ENCODE peak calls at places on chromosomes 7 and 10, in seven cellular contexts. One of them, this sample, is unnamed.

GRCh38 chr7:131733604-131734003 is 177.2 kb upstream of the PODXL start:
- DNase-seq in NB4: no peak
- DNase-seq in ovary: no peak
- DNase-seq in lower leg skin: no peak
- DNase-seq in GM12891: no peak
- DNase-seq in uterus: no peak
- DNase-seq in stomach: no peak
- DNase-seq in this sample: no peak

GRCh38 chr7:43037531-43037930 is 74.9 kb upstream of the HECW1 start:
- DNase-seq in GM12891: no peak
- DNase-seq in uterus: no peak
- DNase-seq in lower leg skin: no peak
- DNase-seq in NB4: no peak
- DNase-seq in stomach: no peak
- DNase-seq in ovary: no peak
- DNase-seq in this sample: no peak

GRCh38 chr7:8212638-8213037 is 49.3 kb downstream of the ICA1 start:
- DNase-seq in stomach: no peak
- DNase-seq in uterus: no peak
- DNase-seq in NB4: no peak
- DNase-seq in GM12891: no peak
- DNase-seq in lower leg skin: no peak
- DNase-seq in ovary: no peak
- DNase-seq in this sample: no peak

GRCh38 chr10:16481052-16481728 is 40.5 kb downstream of the C1QL3 start:
- DNase-seq in uterus: no peak
- DNase-seq in stomach: no peak
- DNase-seq in GM12891: no peak
- DNase-seq in NB4: no peak
- DNase-seq in ovary: no peak
- DNase-seq in lower leg skin: no peak
- DNase-seq in this sample: no peak

GRCh38 chr7:112994666-112995065 is 92.0 kb downstream of the GPR85 start:
- DNase-seq in stomach: no peak
- DNase-seq in ovary: no peak
- DNase-seq in GM12891: no peak
- DNase-seq in lower leg skin: no peak
- DNase-seq in uterus: no peak
- DNase-seq in NB4: no peak
- DNase-seq in this sample: no peak

GRCh38 chr7:25117226-25118047 is 7.6 kb downstream of the CYCS start:
- DNase-seq in uterus: no peak
- DNase-seq in ovary: no peak
- DNase-seq in NB4: no peak
- DNase-seq in GM12891: no peak
- DNase-seq in lower leg skin: no peak
- DNase-seq in stomach: no peak
- DNase-seq in this sample: no peak

GRCh38 chr7:23275906-23276305 is 23.2 kb upstream of the MALSU1 start:
- DNase-seq in NB4: no peak
- DNase-seq in ovary: no peak
- DNase-seq in stomach: no peak
- DNase-seq in lower leg skin: no peak
- DNase-seq in GM12891: no peak
- DNase-seq in uterus: no peak
- DNase-seq in this sample: no peak

GRCh38 chr7:148622887-148623585 is 32.5 kb downstream of the C7orf33 start:
- DNase-seq in lower leg skin: peak
- DNase-seq in GM12891: no peak
- DNase-seq in ovary: no peak
- DNase-seq in uterus: no peak
- DNase-seq in stomach: no peak
- DNase-seq in NB4: peak
- DNase-seq in this sample: no peak

GRCh38 chr10:25175527-25176420 is 973 bp downstream of the GPR158 start:
- DNase-seq in stomach: no peak
- DNase-seq in GM12891: no peak
- DNase-seq in ovary: no peak
- DNase-seq in lower leg skin: no peak
- DNase-seq in uterus: no peak
- DNase-seq in NB4: no peak
- DNase-seq in this sample: no peak

GRCh38 chr7:80890839-80891544 is 27.9 kb downstream of the SEMA3C start:
- DNase-seq in NB4: no peak
- DNase-seq in uterus: no peak
- DNase-seq in GM12891: no peak
- DNase-seq in lower leg skin: no peak
- DNase-seq in ovary: no peak
- DNase-seq in stomach: no peak
- DNase-seq in this sample: no peak

GRCh38 chr7:22884911-22885823 is 62.5 kb upstream of the TOMM7 start:
- DNase-seq in uterus: no peak
- DNase-seq in GM12891: no peak
- DNase-seq in ovary: no peak
- DNase-seq in stomach: no peak
- DNase-seq in NB4: peak
- DNase-seq in lower leg skin: no peak
- DNase-seq in this sample: no peak

DNA sequence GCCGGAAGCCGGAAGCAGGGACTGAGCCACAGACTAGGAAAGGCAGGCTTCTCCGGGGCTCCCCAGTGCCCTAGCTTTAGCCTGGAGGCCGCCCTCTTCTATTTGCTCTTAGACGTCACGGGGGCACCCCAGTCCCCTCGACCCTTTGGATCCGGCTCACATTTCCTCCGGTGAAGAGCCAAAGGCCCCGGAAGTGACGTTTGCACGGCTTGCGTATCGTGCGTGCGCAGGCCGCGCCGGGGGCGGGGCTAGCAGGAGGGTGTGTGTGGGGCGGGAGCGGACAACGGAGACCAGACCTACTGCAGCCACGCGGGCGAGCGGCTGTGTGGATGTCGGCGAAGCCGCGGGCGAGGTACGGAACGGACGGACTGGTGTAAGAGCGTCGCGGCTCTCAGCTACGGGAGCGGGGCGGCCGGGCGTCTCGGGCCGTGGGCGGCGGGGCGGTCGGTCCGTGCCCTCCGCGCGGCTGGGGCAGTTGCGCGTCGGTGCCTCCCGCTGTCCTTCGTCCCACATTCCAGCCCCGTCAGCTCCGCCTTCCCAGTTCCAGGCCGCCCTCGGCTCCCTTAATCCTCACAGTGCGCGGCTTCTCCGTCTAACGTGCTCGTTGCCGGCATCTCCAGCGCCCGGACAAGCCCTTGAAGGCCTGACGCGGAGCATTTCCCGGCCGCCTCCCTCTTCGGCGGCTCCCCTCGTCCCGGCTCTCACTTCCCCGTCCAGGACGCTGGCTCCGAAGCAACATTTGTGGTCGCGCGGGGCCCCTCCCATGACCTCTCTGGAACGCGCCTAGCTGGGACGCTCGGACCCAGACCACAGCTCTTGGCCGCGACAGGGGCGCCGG is 25.8 kb downstream of the KCTD7 start:
- DNase-seq in GM12891: peak
- DNase-seq in NB4: peak
- DNase-seq in lower leg skin: peak
- DNase-seq in uterus: peak
- DNase-seq in stomach: peak
- DNase-seq in ovary: peak
- DNase-seq in this sample: peak
- TF ChIP-seq POLR2A in GM12891: peak
- TF ChIP-seq POLR2A in NB4: peak
- TF ChIP-seq POLR2A in lower leg skin: no peak
- TF ChIP-seq POLR2A in uterus: peak
- TF ChIP-seq POLR2A in stomach: peak
- TF ChIP-seq POLR2A in ovary: peak
- TF ChIP-seq POLR2A in this sample: peak

GRCh38 chr7:16651391-16652254 is 5.6 kb downstream of the BZW2 start:
- DNase-seq in lower leg skin: no peak
- DNase-seq in GM12891: no peak
- DNase-seq in NB4: no peak
- DNase-seq in stomach: no peak
- DNase-seq in uterus: no peak
- DNase-seq in ovary: no peak
- DNase-seq in this sample: no peak
- TF ChIP-seq POLR2A in lower leg skin: no peak
- TF ChIP-seq POLR2A in GM12891: no peak
- TF ChIP-seq POLR2A in NB4: no peak
- TF ChIP-seq POLR2A in stomach: no peak
- TF ChIP-seq POLR2A in uterus: no peak
- TF ChIP-seq POLR2A in ovary: no peak
- TF ChIP-seq POLR2A in this sample: no peak

GRCh38 chr7:15686209-15686956 is at the start of gene MEOX2:
- DNase-seq in stomach: no peak
- DNase-seq in NB4: no peak
- DNase-seq in lower leg skin: peak
- DNase-seq in GM12891: no peak
- DNase-seq in uterus: peak
- DNase-seq in ovary: peak
- DNase-seq in this sample: no peak
- TF ChIP-seq POLR2A in stomach: no peak
- TF ChIP-seq POLR2A in NB4: no peak
- TF ChIP-seq POLR2A in lower leg skin: no peak
- TF ChIP-seq POLR2A in GM12891: no peak
- TF ChIP-seq POLR2A in uterus: peak
- TF ChIP-seq POLR2A in ovary: no peak
- TF ChIP-seq POLR2A in this sample: no peak

GRCh38 chr7:114084381-114085312 is 165.8 kb upstream of the PPP1R3A start:
- DNase-seq in GM12891: no peak
- DNase-seq in NB4: no peak
- DNase-seq in stomach: peak
- DNase-seq in uterus: peak
- DNase-seq in ovary: peak
- DNase-seq in lower leg skin: peak
- DNase-seq in this sample: no peak
- TF ChIP-seq POLR2A in GM12891: no peak
- TF ChIP-seq POLR2A in NB4: no peak
- TF ChIP-seq POLR2A in stomach: no peak
- TF ChIP-seq POLR2A in uterus: no peak
- TF ChIP-seq POLR2A in ovary: no peak
- TF ChIP-seq POLR2A in lower leg skin: no peak
- TF ChIP-seq POLR2A in this sample: no peak

GRCh38 chr7:5697754-5698487 is 83.5 kb downstream of the RNF216 start:
- DNase-seq in NB4: no peak
- DNase-seq in lower leg skin: no peak
- DNase-seq in GM12891: no peak
- DNase-seq in stomach: no peak
- DNase-seq in uterus: no peak
- DNase-seq in ovary: no peak
- DNase-seq in this sample: no peak

GRCh38 chr7:5700391-5700985 is 81.0 kb downstream of the RNF216 start:
- DNase-seq in lower leg skin: no peak
- DNase-seq in ovary: no peak
- DNase-seq in stomach: no peak
- DNase-seq in GM12891: no peak
- DNase-seq in uterus: no peak
- DNase-seq in NB4: no peak
- DNase-seq in this sample: no peak

GRCh38 chr7:5701085-5701914 is 80.2 kb downstream of the RNF216 start:
- DNase-seq in GM12891: no peak
- DNase-seq in stomach: no peak
- DNase-seq in lower leg skin: no peak
- DNase-seq in NB4: peak
- DNase-seq in uterus: no peak
- DNase-seq in ovary: no peak
- DNase-seq in this sample: no peak

GRCh38 chr7:5699467-5699866 is 82.0 kb downstream of the RNF216 start:
- DNase-seq in uterus: no peak
- DNase-seq in NB4: no peak
- DNase-seq in stomach: no peak
- DNase-seq in GM12891: no peak
- DNase-seq in ovary: no peak
- DNase-seq in lower leg skin: no peak
- DNase-seq in this sample: no peak

GRCh38 chr7:5699951-5700384 is 81.5 kb downstream of the RNF216 start:
- DNase-seq in uterus: no peak
- DNase-seq in GM12891: peak
- DNase-seq in lower leg skin: no peak
- DNase-seq in stomach: no peak
- DNase-seq in NB4: no peak
- DNase-seq in ovary: no peak
- DNase-seq in this sample: no peak
- TF ChIP-seq POLR2A in uterus: no peak
- TF ChIP-seq POLR2A in GM12891: peak
- TF ChIP-seq POLR2A in lower leg skin: no peak
- TF ChIP-seq POLR2A in stomach: no peak
- TF ChIP-seq POLR2A in NB4: no peak
- TF ChIP-seq POLR2A in ovary: no peak
- TF ChIP-seq POLR2A in this sample: no peak

GRCh38 chr10:12471135-12471534 is 121.8 kb downstream of the CAMK1D start:
- DNase-seq in NB4: no peak
- DNase-seq in stomach: peak
- DNase-seq in GM12891: no peak
- DNase-seq in lower leg skin: no peak
- DNase-seq in ovary: no peak
- DNase-seq in uterus: no peak
- DNase-seq in this sample: no peak
- TF ChIP-seq POLR2A in NB4: no peak
- TF ChIP-seq POLR2A in stomach: no peak
- TF ChIP-seq POLR2A in GM12891: no peak
- TF ChIP-seq POLR2A in lower leg skin: no peak
- TF ChIP-seq POLR2A in ovary: no peak
- TF ChIP-seq POLR2A in uterus: no peak
- TF ChIP-seq POLR2A in this sample: no peak